ENCODE peak calls at places on chromosomes 2 and 18, in six cellular contexts. N is IMR-90, X is neuronal stem cell, Q is trophoblast cell, S is mesenchymal stem cell, M is H1. V is an unnamed sample.

GRCh38 chr2:24907106-24907505 is 12.9 kb downstream of the ADCY3 start:
- DNase-seq in M (no peak), Q (peak; percentile 7), X (no peak), S (peak; percentile 83), N (peak; percentile 55), V (no peak)

GRCh38 chr2:28898048-28898447 is 3.6 kb downstream of the WDR43 start:
- DNase-seq in M (no peak), N (no peak), Q (no peak), S (no peak), X (no peak), V (no peak)

GRCh38 chr2:133193544-133193943 is 374.7 kb downstream of the NCKAP5 start:
- DNase-seq in S (no peak), N (no peak), M (no peak), Q (no peak), X (no peak), V (no peak)

GRCh38 chr2:88875749-88876148 is 184.3 kb downstream of the RPIA start:
- DNase-seq in X (no peak), S (no peak), N (no peak), Q (no peak), M (no peak), V (no peak)

GRCh38 chr2:238926761-238927611 is 79.1 kb downstream of the TWIST2 start:
- DNase-seq in M (no peak), S (no peak), Q (no peak), X (no peak), N (no peak), V (no peak)

GRCh38 chr2:146363731-146364130 is 1481.1 kb upstream of the ACVR2A start:
- DNase-seq in Q (no peak), X (no peak), N (peak; percentile 38), S (peak; percentile 17), M (no peak), V (no peak)

GRCh38 chr2:26000561-26001211 is 18.4 kb upstream of the KIF3C start:
- DNase-seq in Q (no peak), N (no peak), M (no peak), S (no peak), X (no peak), V (no peak)

GRCh38 chr2:128215897-128216645 is 102.6 kb downstream of the HS6ST1 start:
- DNase-seq in X (no peak), S (no peak), M (no peak), N (no peak), Q (no peak), V (no peak)

GRCh38 chr18:50611529-50611941 is 51.6 kb downstream of the MAPK4 start:
- DNase-seq in S (no peak), N (no peak), Q (peak; percentile 99), X (no peak), M (no peak), V (no peak)

GRCh38 chr2:211033765-211034164 is 477.4 kb downstream of the CPS1 start:
- DNase-seq in N (no peak), M (no peak), Q (peak; percentile 12), S (peak; percentile 26), X (no peak), V (no peak)

GRCh38 chr2:80380767-80381166 is 76.2 kb upstream of the LRRTM1 start:
- DNase-seq in N (no peak), S (no peak), X (no peak), M (no peak), Q (no peak), V (no peak)

GRCh38 chr2:207248702-207249355 is 83.1 kb upstream of the KLF7 start:
- DNase-seq in Q (peak; percentile 77), X (no peak), S (peak; percentile 53), M (no peak), N (peak; percentile 41), V (no peak)

GRCh38 chr2:159875083-159875482 is 77.1 kb upstream of the CD302 start:
- DNase-seq in M (no peak), S (no peak), X (no peak), Q (no peak), N (no peak), V (no peak)

GRCh38 chr18:79583984-79584401 is 95.6 kb upstream of the CTDP1 start:
- DNase-seq in M (no peak), N (no peak), Q (no peak), X (no peak), S (no peak), V (no peak)

GRCh38 chr2:19046986-19047780 is 311.2 kb downstream of the OSR1 start:
- DNase-seq in N (peak; percentile 69), S (no peak), Q (no peak), M (no peak), X (no peak), V (no peak)

GRCh38 chr2:110804915-110805314 is 72.5 kb downstream of the ACOXL start:
- DNase-seq in N (no peak), Q (peak; percentile 10), S (no peak), M (no peak), X (no peak), V (no peak)

GRCh38 chr2:24478243-24478642 is 12.8 kb upstream of the NCOA1 start:
- DNase-seq in X (no peak), S (no peak), Q (no peak), N (no peak), M (no peak), V (no peak)

GRCh38 chr2:127400897-127401756 is 13.4 kb upstream of the MAP3K2 start:
- DNase-seq in N (peak; percentile 78), M (no peak), Q (peak; percentile 75), X (no peak), S (peak; percentile 77), V (peak; percentile 52)

GRCh38 chr2:230130668-230131364 is 62.1 kb upstream of the SLC16A14 start:
- DNase-seq in X (no peak), S (peak; percentile 86), Q (peak; percentile 87), N (peak; percentile 64), M (no peak), V (no peak)

GRCh38 chr2:151334082-151334815 is 23.1 kb upstream of the TNFAIP6 start:
- DNase-seq in X (no peak), N (peak; percentile 94), S (peak; percentile 72), Q (no peak), M (no peak), V (no peak)

GRCh38 chr2:237765875-237766274 is 32.7 kb upstream of the RBM44 start:
- DNase-seq in N (no peak), M (peak; percentile 33), X (no peak), S (no peak), Q (no peak), V (no peak)

GRCh38 chr2:44722002-44722625 is 219.4 kb upstream of the SIX3 start:
- DNase-seq in S (no peak), N (no peak), Q (peak; percentile 66), M (no peak), X (no peak), V (no peak)

GRCh38 chr2:38690499-38691420 is 24.8 kb downstream of the GALM start:
- DNase-seq in X (no peak), N (peak; percentile 97), M (no peak), S (peak; percentile 96), Q (peak; percentile 90), V (no peak)

GRCh38 chr2:72602711-72603110 is 223.1 kb downstream of the EXOC6B start:
- DNase-seq in N (no peak), Q (no peak), S (no peak), X (no peak), M (no peak), V (no peak)

GRCh38 chr2:72603481-72603880 is 222.4 kb downstream of the EXOC6B start:
- DNase-seq in S (peak; percentile 24), Q (no peak), N (peak; percentile 32), X (no peak), M (no peak), V (no peak)

GRCh38 chr2:72605836-72606442 is 219.9 kb downstream of the EXOC6B start:
- DNase-seq in Q (peak; percentile 53), S (peak; percentile 27), M (no peak), N (peak; percentile 39), X (no peak), V (no peak)

GRCh38 chr2:72607189-72607588 is 218.6 kb downstream of the EXOC6B start:
- DNase-seq in X (no peak), N (no peak), S (no peak), Q (no peak), M (no peak), V (no peak)

DNA sequence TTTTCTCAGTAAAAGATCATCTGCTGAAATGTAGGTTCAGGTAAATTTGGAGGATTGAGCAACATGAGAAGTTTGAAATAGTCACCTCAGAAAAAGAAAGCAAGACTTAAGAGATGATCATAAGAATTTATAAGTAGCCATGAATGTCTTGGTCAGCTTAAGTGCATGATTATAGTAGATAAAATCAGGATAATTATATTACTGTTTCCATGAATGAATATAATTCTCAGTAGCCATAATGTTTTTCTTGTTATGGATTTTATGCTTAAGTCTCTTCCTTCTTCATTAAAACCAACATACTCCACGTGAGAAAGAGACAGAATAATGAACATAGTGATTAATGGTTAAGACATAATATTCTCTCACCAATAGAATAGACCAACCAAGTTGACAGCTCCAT is 223.7 kb downstream of the EXOC6B start:
- DNase-seq in S (no peak), N (no peak), Q (no peak), M (no peak), X (no peak), V (no peak)
- H3K14ac ChIP-seq in S (no peak overlapping the region), N (no peak overlapping the region), Q (no peak overlapping the region), M (no peak overlapping the region), X (no peak overlapping the region), V (no peak overlapping the region)

GRCh38 chr18:37525302-37525585 is 40.4 kb downstream of the CELF4 start:
- DNase-seq in Q (no peak), X (no peak), M (peak; percentile 53), N (no peak), S (no peak), V (no peak)
- H4K91ac ChIP-seq in Q (no peak overlapping the region), X (no peak overlapping the region), M (peak overlapping the region; percentile 33), N (no peak overlapping the region), S (no peak overlapping the region), V (no peak overlapping the region)

GRCh38 chr2:20447437-20448245 is 767 bp downstream of the RHOB start:
- DNase-seq in S (peak; percentile 54), Q (peak; percentile 58), X (peak; percentile 44), M (peak; percentile 71), N (peak; percentile 41), V (peak; percentile 45)

GRCh38 chr2:20444993-20445910 is 1.6 kb upstream of the RHOB start:
- DNase-seq in X (no peak), S (no peak), N (no peak), M (no peak), Q (no peak), V (no peak)

GRCh38 chr2:20448246-20449046 is 1.6 kb downstream of the RHOB start:
- DNase-seq in Q (peak; percentile 41), N (peak; percentile 19), M (no peak), S (peak; percentile 26), X (no peak), V (peak; percentile 34)

GRCh38 chr2:20446280-20446916 is 476 bp upstream of the RHOB start:
- DNase-seq in M (no peak), S (no peak), X (no peak), N (no peak), Q (no peak), V (no peak)

GRCh38 chr2:20446917-20447436 is at the start of gene RHOB:
- DNase-seq in N (peak; percentile 98), Q (peak; percentile 100), S (peak; percentile 99), M (peak; percentile 94), X (peak; percentile 97), V (peak; percentile 97)
- H2BK5ac ChIP-seq in N (peak within 1 kb of the TSS; percentile 89), Q (peak within 1 kb of the TSS; percentile 86), S (peak within 1 kb of the TSS; percentile 91), M (peak within 1 kb of the TSS; percentile 16), X (peak within 1 kb of the TSS; percentile 87), V (no peak within 1 kb of the TSS)

DNA sequence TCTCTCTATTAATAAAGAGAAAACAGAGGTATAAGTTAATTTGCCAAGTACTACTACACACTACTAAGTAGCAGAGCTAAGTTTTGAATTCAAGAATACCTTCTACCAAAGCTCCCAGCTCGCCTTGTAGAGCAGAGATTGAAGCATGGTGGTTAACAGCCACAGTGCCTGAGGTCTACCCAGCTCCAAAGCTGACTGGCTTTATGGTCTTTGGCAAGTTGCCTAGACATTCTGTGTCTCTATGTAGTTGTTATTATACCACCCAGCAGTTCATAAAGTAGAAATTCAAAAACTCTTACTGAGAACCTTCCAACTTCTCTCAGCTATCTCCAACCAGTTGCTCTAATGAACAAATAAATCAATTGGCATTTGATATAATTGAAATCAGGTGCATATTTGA is 87.8 kb downstream of the PDE11A start:
- DNase-seq in N (peak; percentile 32), S (peak; percentile 19), M (no peak), X (no peak), Q (no peak), V (no peak)
- H3K14ac ChIP-seq in N (no peak overlapping the region), S (no peak overlapping the region), M (no peak overlapping the region), X (no peak overlapping the region), Q (no peak overlapping the region), V (no peak overlapping the region)